ENCODE peak calls at places on chromosome 4, in four cellular contexts. One of them, this sample, is unnamed.
A peak's percentile ranks its signal among the peaks of the same experiment; 100 is the strongest.

GRCh38 chr4:55931833-55932232 is 16.9 kb upstream of the CEP135 start:
- DNase-seq in progenitor cell of endocrine pancreas: no peak
- DNase-seq in GM12865: no peak
- DNase-seq in GM12878: no peak
- DNase-seq in this sample: no peak

GRCh38 chr4:97367878-97368277 is 775.4 kb downstream of the STPG2 start:
- DNase-seq in progenitor cell of endocrine pancreas: no peak
- DNase-seq in GM12865: no peak
- DNase-seq in GM12878: no peak
- DNase-seq in this sample: peak; percentile 18

GRCh38 chr4:103482471-103482870 is 237.3 kb downstream of the TACR3 start:
- DNase-seq in progenitor cell of endocrine pancreas: no peak
- DNase-seq in GM12865: no peak
- DNase-seq in GM12878: no peak
- DNase-seq in this sample: no peak

GRCh38 chr4:110344165-110344564 is 131.8 kb upstream of the ENPEP start:
- DNase-seq in progenitor cell of endocrine pancreas: no peak
- DNase-seq in GM12865: peak; percentile 13
- DNase-seq in GM12878: no peak
- DNase-seq in this sample: peak; percentile 40

GRCh38 chr4:48945981-48946380 is 39.4 kb upstream of the OCIAD2 start:
- DNase-seq in progenitor cell of endocrine pancreas: no peak
- DNase-seq in GM12865: no peak
- DNase-seq in GM12878: no peak
- DNase-seq in this sample: no peak

GRCh38 chr4:7938513-7939376 is 916 bp downstream of the AFAP1 start:
- DNase-seq in progenitor cell of endocrine pancreas: peak; percentile 12
- DNase-seq in GM12865: no peak
- DNase-seq in GM12878: no peak
- DNase-seq in this sample: peak; percentile 58

GRCh38 chr4:137611998-137612700 is 79.9 kb upstream of the PCDH18 start:
- DNase-seq in progenitor cell of endocrine pancreas: no peak
- DNase-seq in GM12865: no peak
- DNase-seq in GM12878: no peak
- DNase-seq in this sample: no peak

GRCh38 chr4:73860884-73861283 is 7.8 kb downstream of the PF4V1 start:
- DNase-seq in progenitor cell of endocrine pancreas: no peak
- DNase-seq in GM12865: no peak
- DNase-seq in GM12878: no peak
- DNase-seq in this sample: no peak

GRCh38 chr4:57426779-57427395 is 316.7 kb upstream of the IGFBP7 start:
- DNase-seq in progenitor cell of endocrine pancreas: peak; percentile 55
- DNase-seq in GM12865: peak; percentile 75
- DNase-seq in GM12878: no peak
- DNase-seq in this sample: peak; percentile 78

GRCh38 chr4:137677851-137678250 is 145.6 kb upstream of the PCDH18 start:
- DNase-seq in progenitor cell of endocrine pancreas: no peak
- DNase-seq in GM12865: no peak
- DNase-seq in GM12878: no peak
- DNase-seq in this sample: no peak

GRCh38 chr4:174365018-174365587 is 81.4 kb downstream of the CEP44 start:
- DNase-seq in progenitor cell of endocrine pancreas: no peak
- DNase-seq in GM12865: peak; percentile 34
- DNase-seq in GM12878: no peak
- DNase-seq in this sample: peak; percentile 54

GRCh38 chr4:188092824-188093223 is 16.6 kb downstream of the TRIML2 start:
- DNase-seq in progenitor cell of endocrine pancreas: no peak
- DNase-seq in GM12865: no peak
- DNase-seq in GM12878: no peak
- DNase-seq in this sample: no peak

GRCh38 chr4:107034982-107035710 is 967 bp downstream of the DKK2 start:
- DNase-seq in progenitor cell of endocrine pancreas: peak; percentile 15
- DNase-seq in GM12865: no peak
- DNase-seq in GM12878: no peak
- DNase-seq in this sample: peak; percentile 29

GRCh38 chr4:37981844-37982720 is 21.9 kb downstream of the PTTG2 start:
- DNase-seq in progenitor cell of endocrine pancreas: no peak
- DNase-seq in GM12865: no peak
- DNase-seq in GM12878: no peak
- DNase-seq in this sample: no peak

GRCh38 chr4:38509551-38509950 is 154.4 kb upstream of the KLF3 start:
- DNase-seq in progenitor cell of endocrine pancreas: no peak
- DNase-seq in GM12865: peak; percentile 65
- DNase-seq in GM12878: no peak
- DNase-seq in this sample: no peak

GRCh38 chr4:85147481-85148076 is 181.1 kb upstream of the WDFY3 start:
- DNase-seq in progenitor cell of endocrine pancreas: no peak
- DNase-seq in GM12865: peak; percentile 67
- DNase-seq in GM12878: peak; percentile 11
- DNase-seq in this sample: peak; percentile 83

GRCh38 chr4:100504086-100504874 is 13.5 kb downstream of the EMCN start:
- DNase-seq in progenitor cell of endocrine pancreas: no peak
- DNase-seq in GM12865: no peak
- DNase-seq in GM12878: no peak
- DNase-seq in this sample: no peak

GRCh38 chr4:6493668-6494304 is 21.4 kb upstream of the PPP2R2C start:
- DNase-seq in progenitor cell of endocrine pancreas: no peak
- DNase-seq in GM12865: no peak
- DNase-seq in GM12878: no peak
- DNase-seq in this sample: peak; percentile 10

GRCh38 chr4:57080781-57081650 is 29.2 kb downstream of the IGFBP7 start:
- DNase-seq in progenitor cell of endocrine pancreas: no peak
- DNase-seq in GM12865: peak; percentile 6
- DNase-seq in GM12878: no peak
- DNase-seq in this sample: peak; percentile 95

GRCh38 chr4:30536231-30536630 is 183.9 kb upstream of the PCDH7 start:
- DNase-seq in progenitor cell of endocrine pancreas: no peak
- DNase-seq in GM12865: no peak
- DNase-seq in GM12878: no peak
- DNase-seq in this sample: no peak

GRCh38 chr4:106210021-106210420 is 106.0 kb downstream of the TBCK start:
- DNase-seq in progenitor cell of endocrine pancreas: no peak
- DNase-seq in GM12865: no peak
- DNase-seq in GM12878: no peak
- DNase-seq in this sample: no peak

GRCh38 chr4:173794662-173795061 is 264.6 kb upstream of the HAND2 start:
- DNase-seq in progenitor cell of endocrine pancreas: no peak
- DNase-seq in GM12865: no peak
- DNase-seq in GM12878: no peak
- DNase-seq in this sample: peak; percentile 55

GRCh38 chr4:2332201-2332975 is 70.5 kb upstream of the MXD4 start:
- DNase-seq in progenitor cell of endocrine pancreas: no peak
- DNase-seq in GM12865: no peak
- DNase-seq in GM12878: no peak
- DNase-seq in this sample: no peak

GRCh38 chr4:25299476-25300203 is 12.9 kb upstream of the ZCCHC4 start:
- DNase-seq in progenitor cell of endocrine pancreas: peak; percentile 21
- DNase-seq in GM12865: no peak
- DNase-seq in GM12878: no peak
- DNase-seq in this sample: no peak